ENCODE peak calls at places on chromosomes 1 and 21, in eight cellular contexts. I, F, J, D, T, C, P and L are unnamed samples. For H3K4me1, the result is how much of the 10 kb centered on the place peaks cover.

GRCh38 chr1:216632980-216633379 is 90.2 kb downstream of the ESRRG start:
- DNase-seq in I (no peak), F (no peak), J (no peak), D (no peak), T (no peak), C (no peak), P (peak), L (no peak)

GRCh38 chr1:64848812-64849211 is 103.9 kb downstream of the RAVER2 start:
- DNase-seq in I (no peak), F (no peak), J (no peak), D (no peak), T (no peak), C (no peak), P (no peak), L (no peak)

GRCh38 chr1:15158506-15159165 is 5.1 kb downstream of the TMEM51 start:
- DNase-seq in I (no peak), F (no peak), J (no peak), D (no peak), T (peak), C (no peak), P (no peak), L (no peak)

GRCh38 chr21:29664615-29665014 is 275.2 kb downstream of the GRIK1 start:
- DNase-seq in I (no peak), F (no peak), J (no peak), D (no peak), T (no peak), C (no peak), P (no peak), L (no peak)

GRCh38 chr1:9960705-9961562 is 17.7 kb downstream of the NMNAT1 start:
- DNase-seq in I (no peak), F (no peak), J (peak), D (no peak), T (no peak), C (no peak), P (peak), L (no peak)

GRCh38 chr21:32698971-32699693 is 28.7 kb downstream of the SYNJ1 start:
- DNase-seq in I (no peak), F (no peak), J (no peak), D (peak), T (no peak), C (no peak), P (no peak), L (no peak)

GRCh38 chr1:83512371-83513004 is 486.4 kb downstream of the TTLL7 start:
- DNase-seq in I (no peak), F (no peak), J (no peak), D (no peak), T (no peak), C (no peak), P (peak), L (no peak)

GRCh38 chr1:78004719-78005346 is at the start of gene DNAJB4:
- DNase-seq in I (peak), F (no peak), J (peak), D (peak), T (peak), C (peak), P (peak), L (peak)

GRCh38 chr1:115041654-115042053 is 12.0 kb downstream of the TSHB start:
- DNase-seq in I (peak), F (no peak), J (no peak), D (no peak), T (peak), C (no peak), P (peak), L (no peak)

GRCh38 chr21:16070207-16070651 is 340.4 kb downstream of the USP25 start:
- DNase-seq in I (no peak), F (no peak), J (no peak), D (no peak), T (no peak), C (no peak), P (no peak), L (no peak)

GRCh38 chr1:29062157-29062942 is 61.4 kb downstream of the TMEM200B start:
- DNase-seq in I (no peak), F (no peak), J (no peak), D (no peak), T (no peak), C (no peak), P (no peak), L (no peak)

GRCh38 chr1:174519845-174520244 is 72.1 kb downstream of the GPR52 start:
- DNase-seq in I (no peak), F (no peak), J (no peak), D (no peak), T (no peak), C (no peak), P (no peak), L (no peak)

GRCh38 chr1:199759268-199759724 is 268.2 kb upstream of the NR5A2 start:
- DNase-seq in I (peak), F (no peak), J (no peak), D (no peak), T (no peak), C (no peak), P (no peak), L (no peak)

GRCh38 chr1:199753513-199753912 is 274.0 kb upstream of the NR5A2 start:
- DNase-seq in I (no peak), F (no peak), J (no peak), D (no peak), T (no peak), C (no peak), P (no peak), L (no peak)

GRCh38 chr1:199762567-199762966 is 264.9 kb upstream of the NR5A2 start:
- DNase-seq in I (no peak), F (no peak), J (no peak), D (no peak), T (no peak), C (no peak), P (no peak), L (no peak)

DNA sequence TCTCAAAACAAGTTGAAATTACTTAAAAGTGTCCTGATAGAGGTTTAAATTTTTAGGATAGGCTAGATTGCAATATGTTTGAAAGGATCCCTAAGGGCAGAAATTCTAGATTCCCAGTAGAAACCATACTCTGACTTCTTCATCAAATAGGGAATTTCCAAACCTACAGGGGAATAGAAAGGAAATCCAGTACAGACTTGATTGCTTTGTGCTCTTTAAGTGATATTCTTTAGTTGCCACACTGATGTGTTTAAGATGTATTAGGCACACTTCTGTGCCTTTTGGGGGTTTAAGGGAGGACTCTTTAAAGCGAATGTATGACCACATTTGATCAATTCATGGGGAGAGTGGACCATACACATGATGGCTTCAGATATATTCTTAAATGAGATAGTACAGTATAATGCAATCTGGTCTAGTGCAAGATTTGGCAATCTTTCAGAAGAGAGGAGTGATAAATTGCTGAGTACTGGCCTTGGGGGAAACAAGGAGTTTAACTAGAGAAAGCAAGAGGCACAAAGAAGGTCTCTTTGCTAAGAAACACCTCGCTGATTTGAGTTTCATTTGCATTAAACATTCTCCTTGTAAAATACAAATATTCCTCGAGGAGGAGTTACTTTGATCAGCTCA is 268.8 kb upstream of the NR5A2 start:
- DNase-seq in I (peak), F (no peak), J (no peak), D (no peak), T (no peak), C (no peak), P (no peak), L (no peak)
- TF ChIP-seq POLR2AphosphoS5 in I (no peak), F (no peak), J (no peak), D (no peak), T (no peak), C (no peak), P (no peak), L (no peak)

GRCh38 chr1:167627865-167628641 is 2.0 kb upstream of the RCSD1 start:
- DNase-seq in I (no peak), F (no peak), J (peak), D (peak), T (peak), C (peak), P (no peak), L (peak)
- H3K4me1 ChIP-seq in I (under half), F (under half), J (under half), D (under half), T (under half), C (under half), P (under half), L (under half)

GRCh38 chr1:109823543-109824348 is 60.0 kb upstream of the EPS8L3 start:
- DNase-seq in I (no peak), F (no peak), J (no peak), D (no peak), T (peak), C (peak), P (no peak), L (no peak)
- TF ChIP-seq POLR2AphosphoS5 in I (no peak), F (no peak), J (no peak), D (no peak), T (peak), C (peak), P (no peak), L (peak)

DNA sequence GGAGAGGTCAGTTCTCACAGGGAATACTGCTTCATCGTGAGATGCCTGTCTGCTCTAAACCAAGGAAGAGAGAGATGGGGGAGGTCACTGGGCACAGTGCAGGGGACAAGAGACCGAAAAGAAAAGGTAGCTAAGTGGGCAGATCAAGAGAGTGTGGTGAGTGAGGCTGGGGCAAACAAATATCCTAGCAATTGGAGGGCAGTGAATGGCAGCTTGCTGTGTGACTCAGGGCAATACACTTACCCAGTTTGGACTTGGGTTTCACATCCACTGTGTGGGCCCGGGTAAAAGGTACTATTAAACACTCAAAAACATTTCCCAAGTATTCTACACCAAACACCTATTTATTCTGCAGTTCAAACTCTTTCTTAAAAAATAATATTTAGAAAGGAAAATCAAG is 10.2 kb downstream of the PLXNA2 start:
- DNase-seq in I (no peak), F (no peak), J (no peak), D (no peak), T (no peak), C (no peak), P (no peak), L (no peak)
- H3K4me1 ChIP-seq in I (under half), F (half or more), J (under half), D (half or more), T (half or more), C (under half), P (under half), L (half or more)

DNA sequence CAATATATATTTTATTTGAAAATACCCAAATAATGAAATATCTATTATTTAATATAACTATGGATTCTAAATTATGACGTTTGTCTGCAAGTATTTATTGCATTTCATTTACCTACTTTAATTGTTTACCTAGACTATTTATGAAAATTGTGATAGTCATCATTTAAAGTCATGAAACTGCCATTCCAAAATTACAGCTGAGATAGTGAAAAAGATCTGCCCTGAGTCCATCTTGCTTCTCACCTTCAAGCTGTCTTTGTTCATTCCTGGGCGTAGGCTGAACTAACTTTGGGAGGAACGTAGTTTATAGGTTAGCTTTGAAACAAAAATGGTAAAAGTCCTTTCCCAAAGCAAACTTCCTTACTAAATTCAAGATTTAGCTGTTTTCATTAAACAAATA is 12.4 kb upstream of the HPDL start:
- DNase-seq in I (no peak), F (no peak), J (no peak), D (no peak), T (no peak), C (no peak), P (no peak), L (no peak)
- TF ChIP-seq POLR2AphosphoS5 in I (no peak), F (no peak), J (no peak), D (no peak), T (no peak), C (no peak), P (no peak), L (no peak)

GRCh38 chr1:59686170-59686569 is 128.6 kb upstream of the HOOK1 start:
- DNase-seq in I (no peak), F (no peak), J (no peak), D (no peak), T (no peak), C (no peak), P (no peak), L (no peak)

GRCh38 chr1:59685101-59685500 is 129.6 kb upstream of the HOOK1 start:
- DNase-seq in I (no peak), F (no peak), J (no peak), D (no peak), T (no peak), C (no peak), P (no peak), L (no peak)

GRCh38 chr1:59684698-59685097 is 130.1 kb upstream of the HOOK1 start:
- DNase-seq in I (no peak), F (no peak), J (no peak), D (no peak), T (no peak), C (no peak), P (no peak), L (no peak)

GRCh38 chr1:59686574-59686973 is 128.2 kb upstream of the HOOK1 start:
- DNase-seq in I (no peak), F (no peak), J (no peak), D (no peak), T (no peak), C (no peak), P (no peak), L (no peak)

DNA sequence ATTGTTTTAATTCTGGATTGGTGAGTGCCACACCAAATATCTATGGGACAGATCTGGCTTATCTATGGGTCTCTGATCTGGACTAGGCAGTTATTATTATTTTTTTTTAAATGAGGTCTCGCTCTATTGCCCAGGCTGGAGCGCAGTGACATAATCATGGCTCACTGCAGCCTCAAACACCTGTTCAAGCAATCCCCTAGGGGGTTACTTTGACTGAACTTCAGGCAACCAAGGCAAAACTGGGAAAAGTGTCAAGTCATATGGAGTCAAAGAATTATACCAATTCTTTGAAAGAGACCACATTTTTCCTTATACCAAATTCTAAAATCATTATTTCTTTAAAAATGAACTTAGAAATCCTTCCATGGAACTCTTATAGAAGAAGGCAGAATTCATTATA is 129.1 kb upstream of the HOOK1 start:
- DNase-seq in I (no peak), F (no peak), J (no peak), D (no peak), T (no peak), C (no peak), P (no peak), L (no peak)
- H3K4me1 ChIP-seq in I (under half), F (under half), J (under half), D (under half), T (under half), C (under half), P (under half), L (under half)

DNA sequence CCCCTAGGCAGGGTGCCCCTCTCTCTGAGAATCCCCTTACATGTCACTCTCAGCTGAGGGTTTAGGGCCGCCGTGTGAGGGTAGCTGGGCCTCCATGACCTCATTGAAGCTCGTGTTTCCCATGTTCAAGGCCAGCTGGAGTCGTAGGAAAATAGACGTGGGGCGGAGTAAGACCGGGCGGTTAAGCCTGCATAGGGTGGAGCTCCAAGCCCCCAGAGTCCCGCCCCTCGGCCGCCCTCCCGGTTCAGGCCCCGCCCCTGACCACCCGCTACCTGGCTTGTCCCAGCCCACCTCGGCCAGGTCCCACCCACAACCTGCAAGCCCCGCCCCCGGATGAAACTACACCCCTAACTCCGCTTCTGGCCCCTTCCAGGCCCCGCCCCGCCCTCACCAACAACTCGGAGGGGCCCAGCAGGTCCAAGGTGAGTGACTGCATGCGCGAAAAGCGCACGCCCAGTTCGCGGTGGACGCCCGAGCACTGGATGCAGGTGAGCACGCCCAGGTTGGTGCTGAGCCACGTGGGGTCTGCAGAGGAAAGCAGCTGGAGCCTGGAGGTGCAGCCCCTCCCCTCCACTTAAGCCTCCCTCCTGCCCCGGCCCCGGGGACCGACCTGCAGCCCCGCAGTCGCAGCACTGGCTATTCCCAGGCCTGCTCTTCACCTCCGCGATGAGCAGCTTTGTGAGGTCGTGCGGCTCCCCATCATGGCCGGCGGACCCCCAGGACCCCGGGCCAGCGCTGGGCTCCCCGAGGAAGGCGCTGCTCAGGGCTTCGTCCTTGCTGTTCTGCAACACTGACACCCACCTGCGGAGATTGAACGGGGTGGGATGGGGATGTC is 12.2 kb upstream of the TCEA3 start:
- DNase-seq in I (no peak), F (no peak), J (no peak), D (peak), T (no peak), C (peak), P (peak), L (peak)
- TF ChIP-seq POLR2AphosphoS5 in I (no peak), F (no peak), J (no peak), D (no peak), T (no peak), C (no peak), P (no peak), L (no peak)

DNA sequence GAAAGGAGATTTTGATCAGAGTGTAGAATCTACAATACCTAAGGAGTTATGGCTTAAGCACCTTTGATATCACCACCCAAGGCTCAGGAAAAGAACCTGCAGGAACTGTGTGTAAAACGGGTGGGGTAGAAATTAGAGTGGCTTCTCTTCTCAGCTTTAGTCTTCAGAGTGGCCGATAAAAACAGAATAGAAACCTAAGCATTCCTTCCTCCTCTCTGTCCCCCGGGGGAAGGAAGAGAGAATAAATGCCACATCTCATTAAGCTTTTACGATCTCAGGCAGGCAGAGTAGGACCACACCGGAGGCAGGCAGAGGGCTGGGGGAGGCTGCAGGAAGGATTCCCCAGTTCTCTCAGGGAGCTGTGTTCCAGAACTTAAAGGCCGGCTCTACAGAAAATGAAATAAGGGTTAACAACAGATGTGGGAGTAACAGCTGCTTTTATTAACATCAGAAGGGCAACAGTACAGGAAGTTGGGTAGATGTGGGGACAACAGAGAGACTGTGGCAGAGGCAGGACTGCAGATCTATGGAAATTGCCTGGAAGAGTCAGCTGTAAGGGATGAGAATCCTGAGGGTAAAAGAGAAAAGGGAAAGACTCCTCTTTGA is 24.5 kb upstream of the MEF2D start:
- DNase-seq in I (no peak), F (no peak), J (no peak), D (no peak), T (no peak), C (no peak), P (no peak), L (no peak)
- H3K4me1 ChIP-seq in I (under half), F (under half), J (under half), D (under half), T (under half), C (under half), P (under half), L (under half)

GRCh38 chr21:46054447-46054846 is 43.5 kb upstream of the COL6A2 start:
- DNase-seq in I (no peak), F (peak), J (no peak), D (no peak), T (no peak), C (no peak), P (peak), L (no peak)

GRCh38 chr21:46055863-46056281 is 42.0 kb upstream of the COL6A2 start:
- DNase-seq in I (no peak), F (peak), J (no peak), D (no peak), T (no peak), C (no peak), P (no peak), L (no peak)

GRCh38 chr21:46057710-46058241 is 40.1 kb upstream of the COL6A2 start:
- DNase-seq in I (no peak), F (peak), J (no peak), D (no peak), T (no peak), C (no peak), P (no peak), L (peak)

GRCh38 chr21:46057111-46057709 is 40.7 kb upstream of the COL6A2 start:
- DNase-seq in I (no peak), F (peak), J (no peak), D (no peak), T (no peak), C (no peak), P (no peak), L (no peak)

DNA sequence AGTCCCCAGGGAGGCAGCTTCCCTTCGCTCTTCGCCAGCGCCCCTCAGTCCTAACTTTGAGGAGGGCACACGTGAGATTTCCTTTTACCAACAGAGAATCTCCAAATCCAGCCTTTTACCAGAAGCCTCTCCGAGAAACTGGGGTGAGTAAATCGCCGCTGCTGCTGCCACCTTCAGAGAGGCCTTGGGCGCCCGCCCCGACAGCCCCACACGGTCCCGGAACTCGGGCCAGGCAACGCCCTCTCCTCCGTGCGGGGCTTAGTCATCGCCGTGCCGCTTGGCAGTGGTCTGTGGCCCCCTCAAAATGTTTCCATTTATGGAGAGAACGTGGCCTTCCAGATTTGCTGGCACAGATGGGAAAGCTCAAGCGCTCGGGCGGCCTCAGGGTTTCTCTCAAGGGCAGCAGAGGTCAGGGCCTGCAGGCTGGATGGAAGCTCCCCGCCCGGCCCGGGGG is 41.4 kb upstream of the COL6A2 start:
- DNase-seq in I (no peak), F (peak), J (no peak), D (peak), T (no peak), C (no peak), P (peak), L (peak)
- TF ChIP-seq POLR2AphosphoS5 in I (no peak), F (peak), J (no peak), D (peak), T (no peak), C (no peak), P (no peak), L (peak)